ENCODE peak calls at places on chromosome 20, in ten cellular contexts. F is psoas muscle; L is left ventricle myocardium inferior; X is heart left ventricle; B is PC-9; O is CD8-positive, alpha-beta T cell; S is OCI-LY7; D is endothelial cell of umbilical vein; K is neural progenitor cell; I is prostate gland. W is an unnamed sample.

GRCh38 chr20:25532971-25533391 is 52.4 kb downstream of the NINL start:
- DNase-seq in F (no peak), B (no peak), X (no peak), L (no peak), O (no peak), K (no peak), D (peak; percentile 63), S (no peak), I (no peak), W (no peak)

GRCh38 chr20:9149087-9149486 is 80.2 kb downstream of the PLCB4 start:
- DNase-seq in D (no peak), K (no peak), F (no peak), O (no peak), S (no peak), B (no peak), I (no peak), L (no peak), X (no peak), W (no peak)

GRCh38 chr20:57660510-57661199 is 40.4 kb upstream of the ZBP1 start:
- DNase-seq in S (no peak), K (no peak), I (no peak), F (no peak), B (no peak), D (no peak), L (no peak), X (peak; percentile 8), O (no peak), W (no peak)

GRCh38 chr20:59356662-59357061 is 56.3 kb downstream of the EDN3 start:
- DNase-seq in D (no peak), O (no peak), L (no peak), B (no peak), S (no peak), K (no peak), I (no peak), F (no peak), X (no peak), W (no peak)

GRCh38 chr20:25039697-25040437 is 18.1 kb downstream of the ACSS1 start:
- DNase-seq in S (no peak), I (peak; percentile 95), O (no peak), D (peak; percentile 67), L (peak; percentile 88), B (peak; percentile 59), K (no peak), F (peak; percentile 92), X (peak; percentile 94), W (no peak)

GRCh38 chr20:38165089-38165965 is at the start of gene TGM2:
- DNase-seq in X (peak; percentile 92), B (peak; percentile 75), I (peak; percentile 72), D (peak; percentile 88), L (peak; percentile 86), O (peak; percentile 6), F (peak; percentile 82), S (peak; percentile 40), K (peak; percentile 85), W (peak; percentile 90)

GRCh38 chr20:45374966-45375365 is 3.2 kb downstream of the TP53TG5 start:
- DNase-seq in X (no peak), O (no peak), D (no peak), S (no peak), L (no peak), F (no peak), K (no peak), B (no peak), I (no peak), W (no peak)

GRCh38 chr20:20477444-20478041 is 109.6 kb downstream of the INSM1 start:
- DNase-seq in I (no peak), L (no peak), K (no peak), S (no peak), F (no peak), X (no peak), B (no peak), O (no peak), D (no peak), W (no peak)

GRCh38 chr20:17964073-17964472 is 4.5 kb downstream of the SNX5 start:
- DNase-seq in D (no peak), K (no peak), O (no peak), B (no peak), L (no peak), X (no peak), F (no peak), I (no peak), S (no peak), W (no peak)
- H3K4me1 ChIP-seq in D (peaks cover 65% of the 10 kb centered on the region), K (peaks cover 49% of the 10 kb centered on the region), O (peaks cover 49% of the 10 kb centered on the region), B (peaks cover 45% of the 10 kb centered on the region), L (peaks cover 91% of the 10 kb centered on the region), X (peaks cover 73% of the 10 kb centered on the region), F (peaks cover 61% of the 10 kb centered on the region), I (no peaks in the 10 kb centered on the region), S (peaks cover 68% of the 10 kb centered on the region), W (peaks cover 26% of the 10 kb centered on the region)

GRCh38 chr20:4170621-4171537 is 155.5 kb upstream of the RNF24 start:
- DNase-seq in K (peak; percentile 55), F (no peak), B (no peak), L (no peak), O (no peak), X (no peak), S (no peak), I (peak; percentile 54), D (peak; percentile 56), W (no peak)
- H3K27ac ChIP-seq in K (no peak overlapping the region), F (no peak overlapping the region), B (no peak overlapping the region), L (peak overlapping the region; percentile 76), O (no peak overlapping the region), X (no peak overlapping the region), S (no peak overlapping the region), I (peak overlapping the region; percentile 88), D (peak overlapping the region; percentile 88), W (no peak overlapping the region)

GRCh38 chr20:50434321-50434652 is 75.9 kb upstream of the PTPN1 start:
- DNase-seq in F (no peak), I (no peak), L (no peak), O (no peak), B (no peak), S (no peak), D (no peak), X (no peak), K (no peak), W (no peak)
- H3K4me1 ChIP-seq in F (peaks cover 11% of the 10 kb centered on the region), I (no peaks in the 10 kb centered on the region), L (no peaks in the 10 kb centered on the region), O (no peaks in the 10 kb centered on the region), B (peaks cover 34% of the 10 kb centered on the region), S (peaks cover 8% of the 10 kb centered on the region), D (no peaks in the 10 kb centered on the region), X (no peaks in the 10 kb centered on the region), K (no peaks in the 10 kb centered on the region), W (no peaks in the 10 kb centered on the region)

DNA sequence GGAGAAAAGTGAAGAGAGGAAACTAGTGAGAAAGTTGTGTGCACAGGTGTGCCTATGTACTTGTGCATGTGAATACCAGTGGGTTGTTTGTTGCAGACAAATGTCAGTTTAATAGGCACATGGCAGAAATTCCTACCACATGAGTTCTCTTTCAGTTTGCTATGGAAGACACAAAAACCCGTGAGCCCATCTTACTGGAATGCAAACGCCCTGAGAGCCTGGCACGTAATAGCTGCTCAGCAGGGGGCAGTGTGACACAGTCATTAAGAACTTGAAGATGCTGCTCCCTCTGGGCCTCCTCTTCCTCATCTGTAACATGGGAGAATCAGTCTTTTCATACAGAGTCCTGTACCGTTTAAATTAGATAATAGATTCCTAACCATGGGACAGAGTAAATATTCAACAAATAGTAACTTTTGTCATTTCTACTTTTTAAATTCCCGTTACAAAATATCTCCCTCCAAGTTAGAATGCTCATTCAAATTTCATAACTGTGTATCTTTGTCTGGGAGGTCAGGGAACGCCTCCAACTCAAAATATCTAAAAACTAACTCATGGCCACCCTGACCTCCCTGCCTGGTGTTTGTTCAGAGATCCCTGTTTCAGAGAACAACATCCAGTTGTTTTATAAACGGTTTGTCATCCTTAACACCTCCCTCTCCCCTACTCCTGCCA is 802.9 kb downstream of the MAFB start:
- DNase-seq in F (peak; percentile 68), I (peak; percentile 42), O (no peak), D (peak; percentile 58), L (peak; percentile 70), K (peak; percentile 84), X (peak; percentile 82), S (peak; percentile 41), B (peak; percentile 64), W (peak; percentile 87)
- H3K27ac ChIP-seq in F (no peak overlapping the region), I (no peak overlapping the region), O (no peak overlapping the region), D (no peak overlapping the region), L (peak overlapping the region; percentile 44), K (no peak overlapping the region), X (peak overlapping the region; percentile 0), S (no peak overlapping the region), B (no peak overlapping the region), W (no peak overlapping the region)

DNA sequence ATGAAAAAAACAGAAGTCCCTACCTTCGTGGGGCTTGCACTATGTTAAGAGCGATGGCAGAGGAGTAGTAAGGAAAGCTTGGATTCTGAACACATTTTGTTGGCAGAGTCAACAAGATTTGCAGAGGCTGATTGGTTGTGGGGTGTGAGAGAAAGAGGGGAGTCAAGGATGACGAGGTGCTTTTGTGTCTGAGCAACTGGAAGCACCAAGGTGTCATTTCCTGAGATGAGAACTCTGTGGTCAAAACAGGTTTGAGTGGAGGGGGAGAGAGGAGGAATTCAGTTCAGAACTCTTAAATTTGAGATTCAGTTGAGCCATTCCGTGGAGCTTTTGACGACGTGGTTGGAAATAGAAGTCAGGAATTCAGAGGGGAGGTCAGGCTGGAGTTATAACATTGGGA is 3.5 kb downstream of the OCSTAMP start:
- DNase-seq in K (no peak), X (no peak), O (no peak), S (no peak), B (no peak), D (no peak), I (no peak), F (no peak), L (no peak), W (no peak)
- H3K4me1 ChIP-seq in K (peaks cover 4% of the 10 kb centered on the region), X (no peaks in the 10 kb centered on the region), O (peaks cover 12% of the 10 kb centered on the region), S (no peaks in the 10 kb centered on the region), B (no peaks in the 10 kb centered on the region), D (no peaks in the 10 kb centered on the region), I (no peaks in the 10 kb centered on the region), F (no peaks in the 10 kb centered on the region), L (no peaks in the 10 kb centered on the region), W (no peaks in the 10 kb centered on the region)

DNA sequence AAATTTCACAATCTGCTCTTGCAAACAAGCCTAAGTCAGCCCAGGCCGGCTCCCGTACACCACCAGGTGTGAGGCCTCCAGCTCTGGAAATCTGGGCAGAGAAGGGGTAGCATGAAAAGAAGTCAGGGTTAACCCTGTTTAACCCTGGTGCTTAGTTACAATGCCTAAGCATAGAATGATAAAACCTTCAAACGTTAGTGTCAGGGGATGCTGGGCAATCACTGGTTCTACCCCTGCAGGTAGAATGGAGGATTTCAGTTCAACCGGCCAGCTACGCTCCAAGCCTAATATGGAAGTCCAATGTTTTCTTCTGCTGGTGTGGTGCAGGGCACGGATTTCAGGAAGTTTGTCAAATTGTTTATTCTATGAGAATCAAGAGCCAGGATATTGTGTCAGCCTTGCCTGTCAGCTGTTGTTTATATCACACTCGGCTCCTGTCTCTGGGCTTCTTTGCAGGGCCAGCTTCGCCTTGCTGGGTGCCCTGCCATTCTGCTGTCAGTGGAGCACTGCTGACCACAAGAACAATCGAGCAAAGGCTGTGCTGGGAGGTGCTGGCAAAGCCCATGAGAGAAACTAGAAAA is 20.2 kb upstream of the CD93 start:
- DNase-seq in O (no peak), K (no peak), B (no peak), I (no peak), D (peak; percentile 93), S (no peak), X (no peak), L (no peak), F (no peak), W (no peak)
- H3K27ac ChIP-seq in O (no peak overlapping the region), K (no peak overlapping the region), B (no peak overlapping the region), I (no peak overlapping the region), D (peak overlapping the region; percentile 70), S (no peak overlapping the region), X (peak overlapping the region; percentile 88), L (peak overlapping the region; percentile 88), F (peak overlapping the region; percentile 66), W (no peak overlapping the region)

W was measured in endodermal cell.